ENCODE peak calls at places on chromosomes 4 and X, in eight cellular contexts. B is cardiac muscle cell, F is psoas muscle, Q is ovary, R is BJ, D is transverse colon, A is cardiac fibroblast, H is HFF-Myc. Z is an unnamed sample.

GRCh38 chrX:129233791-129234190 is 289.5 kb downstream of the SMARCA1 start:
- DNase-seq in B (no peak), F (no peak), Q (no peak), R (no peak), D (no peak), A (no peak), H (no peak), Z (no peak)

GRCh38 chr4:38745881-38746280 is 36.9 kb downstream of the TLR10 start:
- DNase-seq in B (no peak), F (no peak), Q (no peak), R (no peak), D (no peak), A (no peak), H (no peak), Z (no peak)

GRCh38 chrX:26845051-26845450 is 618.1 kb downstream of the PPP4R3C start:
- DNase-seq in B (peak), F (no peak), Q (no peak), R (no peak), D (no peak), A (peak), H (no peak), Z (no peak)

GRCh38 chr4:6112606-6113290 is 87.6 kb downstream of the JAKMIP1 start:
- DNase-seq in B (no peak), F (no peak), Q (no peak), R (no peak), D (no peak), A (no peak), H (no peak), Z (no peak)

GRCh38 chr4:169756971-169757574 is 671 bp downstream of the HPF1 start:
- DNase-seq in B (no peak), F (no peak), Q (no peak), R (no peak), D (no peak), A (peak), H (no peak), Z (no peak)

GRCh38 chr4:7411491-7411890 is 23.2 kb downstream of the PSAPL1 start:
- DNase-seq in B (no peak), F (no peak), Q (peak), R (no peak), D (no peak), A (no peak), H (no peak), Z (no peak)

GRCh38 chr4:134708616-134709015 is 507.0 kb upstream of the PABPC4L start:
- DNase-seq in B (no peak), F (no peak), Q (no peak), R (no peak), D (no peak), A (no peak), H (no peak), Z (no peak)

GRCh38 chr4:138500869-138501268 is 258.7 kb upstream of the SLC7A11 start:
- DNase-seq in B (no peak), F (no peak), Q (no peak), R (no peak), D (no peak), A (no peak), H (no peak), Z (no peak)

GRCh38 chr4:117996891-117997290 is 37.4 kb upstream of the NDST3 start:
- DNase-seq in B (no peak), F (no peak), Q (no peak), R (no peak), D (no peak), A (no peak), H (no peak), Z (no peak)

GRCh38 chrX:46268429-46268828 is 276.8 kb downstream of the ZNF674 start:
- DNase-seq in B (peak), F (no peak), Q (no peak), R (no peak), D (no peak), A (peak), H (no peak), Z (peak)

GRCh38 chrX:1537031-1537715 is at the start of gene P2RY8:
- DNase-seq in B (peak), F (peak), Q (peak), R (peak), D (peak), A (peak), H (peak), Z (no peak)
- H3K4me3 ChIP-seq in B (no peak), F (peak), Q (no peak), R (no peak), D (no peak), A (no peak), H (no peak), Z (no peak)

GRCh38 chrX:2548731-2549423 is 48.1 kb upstream of the DHRSX start:
- DNase-seq in B (no peak), F (no peak), Q (no peak), R (no peak), D (no peak), A (no peak), H (peak), Z (no peak)
- TF ChIP-seq CTCF in B (no peak), F (no peak), Q (no peak), R (no peak), D (no peak), A (no peak), H (no peak), Z (no peak)

DNA sequence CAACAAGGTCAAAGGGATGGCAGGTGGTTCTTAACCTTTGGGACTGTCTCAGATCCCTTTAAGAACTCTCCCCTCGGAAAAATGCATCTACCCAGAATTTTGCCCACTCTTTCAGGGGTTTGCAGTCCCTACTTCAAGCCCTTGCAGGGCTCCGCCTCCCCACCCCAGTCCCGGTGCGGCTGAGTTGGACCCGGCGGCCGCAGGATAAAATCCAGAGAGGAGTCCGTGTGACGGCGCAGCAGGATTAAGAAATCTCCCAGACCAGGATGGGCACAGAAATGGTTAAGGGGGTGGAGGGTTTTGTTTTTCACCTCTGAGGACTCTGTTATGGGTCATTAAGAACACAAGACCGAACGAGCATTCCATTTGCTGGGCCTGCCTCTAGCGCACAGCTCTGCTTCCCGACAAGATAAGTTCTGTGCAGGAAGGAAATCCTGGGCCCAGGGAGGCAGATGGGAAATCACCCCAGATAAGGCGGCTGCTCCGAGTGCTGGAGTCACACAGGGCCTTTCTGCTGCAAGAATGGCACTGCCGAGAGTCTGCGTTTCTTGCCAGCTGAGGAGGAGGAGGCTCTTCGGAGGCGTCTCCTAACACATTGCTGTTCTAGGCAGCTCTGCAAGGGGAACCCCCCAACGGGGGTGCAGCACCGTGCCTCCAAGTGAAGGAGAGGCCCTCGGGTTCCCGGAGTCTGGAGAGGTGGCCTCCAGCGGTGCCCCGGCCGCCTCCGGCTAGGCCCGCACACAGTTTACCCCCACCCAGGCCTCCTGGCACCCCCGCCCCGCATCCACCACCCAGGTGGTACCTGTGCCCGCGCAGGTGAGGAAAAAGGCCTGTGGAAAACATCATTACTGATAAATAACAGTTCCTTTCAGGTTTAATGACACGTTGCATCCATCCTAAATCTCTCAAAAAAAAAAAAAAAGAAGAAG is 277.6 kb downstream of the BCOR start:
- DNase-seq in B (peak), F (no peak), Q (no peak), R (no peak), D (no peak), A (peak), H (no peak), Z (no peak)
- H3K4me3 ChIP-seq in B (peak), F (peak), Q (peak), R (no peak), D (no peak), A (no peak), H (peak), Z (no peak)

GRCh38 chrX:11789809-11790208 is 31.8 kb downstream of the MSL3 start:
- DNase-seq in B (no peak), F (no peak), Q (no peak), R (no peak), D (no peak), A (no peak), H (no peak), Z (no peak)

GRCh38 chrX:11791090-11791489 is 33.1 kb downstream of the MSL3 start:
- DNase-seq in B (no peak), F (no peak), Q (no peak), R (no peak), D (no peak), A (no peak), H (no peak), Z (no peak)

GRCh38 chrX:11786862-11787261 is 28.8 kb downstream of the MSL3 start:
- DNase-seq in B (peak), F (no peak), Q (no peak), R (no peak), D (no peak), A (peak), H (no peak), Z (no peak)

GRCh38 chrX:11784543-11784942 is 26.5 kb downstream of the MSL3 start:
- DNase-seq in B (no peak), F (no peak), Q (no peak), R (no peak), D (no peak), A (no peak), H (no peak), Z (no peak)

GRCh38 chrX:11787564-11787963 is 29.5 kb downstream of the MSL3 start:
- DNase-seq in B (peak), F (peak), Q (peak), R (no peak), D (peak), A (peak), H (no peak), Z (no peak)
- TF ChIP-seq CTCF in B (peak), F (peak), Q (peak), R (peak), D (peak), A (peak), H (peak), Z (peak)

GRCh38 chrX:132961511-132961910 is 3.1 kb upstream of the HS6ST2 start:
- DNase-seq in B (no peak), F (no peak), Q (no peak), R (no peak), D (no peak), A (no peak), H (no peak), Z (no peak)

GRCh38 chrX:132965461-132965860 is 7.0 kb upstream of the HS6ST2 start:
- DNase-seq in B (no peak), F (no peak), Q (no peak), R (no peak), D (no peak), A (no peak), H (no peak), Z (no peak)

GRCh38 chrX:132968282-132968681 is 9.9 kb upstream of the HS6ST2 start:
- DNase-seq in B (no peak), F (no peak), Q (no peak), R (no peak), D (no peak), A (no peak), H (no peak), Z (no peak)

GRCh38 chrX:132963846-132964245 is 5.4 kb upstream of the HS6ST2 start:
- DNase-seq in B (no peak), F (no peak), Q (no peak), R (no peak), D (no peak), A (no peak), H (no peak), Z (no peak)

DNA sequence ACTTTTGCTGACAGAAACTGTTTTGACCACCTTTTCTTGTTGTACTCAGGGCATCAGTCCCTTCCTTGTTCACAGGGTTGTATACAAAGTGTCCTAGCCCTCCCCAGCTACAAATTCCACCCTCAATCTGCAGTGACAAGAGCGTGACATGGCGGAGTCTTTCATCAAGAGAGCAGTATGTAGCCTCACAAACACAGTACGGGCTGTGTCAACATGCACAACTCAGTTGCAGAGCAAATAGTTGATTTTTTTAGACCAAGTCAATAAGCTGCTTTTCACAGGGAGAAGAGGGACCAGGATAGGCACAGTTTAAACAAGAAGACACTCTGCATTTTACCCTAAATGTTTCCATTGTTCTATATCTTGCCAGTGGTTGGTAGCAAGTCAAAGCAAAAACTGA is 8.6 kb upstream of the HS6ST2 start:
- DNase-seq in B (no peak), F (no peak), Q (no peak), R (no peak), D (no peak), A (no peak), H (no peak), Z (no peak)
- H3K4me3 ChIP-seq in B (no peak), F (no peak), Q (no peak), R (no peak), D (no peak), A (no peak), H (no peak), Z (no peak)

GRCh38 chr4:10074767-10075105 is 41.9 kb downstream of the WDR1 start:
- DNase-seq in B (peak), F (no peak), Q (no peak), R (no peak), D (no peak), A (peak), H (peak), Z (no peak)
- TF ChIP-seq CTCF in B (peak), F (peak), Q (no peak), R (peak), D (no peak), A (peak), H (peak), Z (peak)

GRCh38 chr4:88097301-88097700 is 61.1 kb downstream of the ABCG2 start:
- DNase-seq in B (no peak), F (no peak), Q (no peak), R (peak), D (no peak), A (no peak), H (peak), Z (no peak)

GRCh38 chr4:88090898-88091297 is 67.5 kb downstream of the ABCG2 start:
- DNase-seq in B (no peak), F (no peak), Q (no peak), R (no peak), D (no peak), A (no peak), H (no peak), Z (no peak)

GRCh38 chr4:88093874-88094273 is 64.6 kb downstream of the ABCG2 start:
- DNase-seq in B (no peak), F (no peak), Q (no peak), R (no peak), D (no peak), A (no peak), H (no peak), Z (no peak)

GRCh38 chr4:88087004-88087403 is 71.4 kb downstream of the ABCG2 start:
- DNase-seq in B (no peak), F (no peak), Q (no peak), R (no peak), D (no peak), A (no peak), H (no peak), Z (no peak)

DNA sequence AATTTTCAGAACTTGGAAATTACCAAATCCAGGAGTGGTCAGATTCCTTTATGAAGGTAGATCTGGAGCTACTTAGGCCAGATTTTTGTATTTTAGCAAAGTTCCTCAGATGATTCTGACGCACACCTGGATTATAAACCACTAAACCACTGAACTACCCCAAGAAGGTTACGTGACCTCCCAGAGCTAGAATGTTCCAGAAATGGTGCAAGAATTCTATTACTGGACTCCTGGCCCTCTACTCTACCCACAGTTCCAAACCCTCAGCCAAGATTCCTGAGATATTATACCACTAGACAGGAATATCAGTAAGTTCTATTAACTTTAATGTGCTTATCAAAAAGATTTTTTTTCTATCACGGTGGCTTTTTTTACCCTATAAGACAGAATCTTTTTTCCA is 67.1 kb downstream of the ABCG2 start:
- DNase-seq in B (no peak), F (no peak), Q (no peak), R (no peak), D (no peak), A (no peak), H (no peak), Z (no peak)
- H3K4me3 ChIP-seq in B (no peak), F (no peak), Q (no peak), R (no peak), D (no peak), A (no peak), H (no peak), Z (no peak)

GRCh38 chr4:19547463-19547862 is 704.2 kb upstream of the SLIT2 start:
- DNase-seq in B (no peak), F (no peak), Q (no peak), R (no peak), D (no peak), A (no peak), H (no peak), Z (no peak)
- TF ChIP-seq CTCF in B (no peak), F (no peak), Q (no peak), R (no peak), D (no peak), A (no peak), H (no peak), Z (no peak)

DNA sequence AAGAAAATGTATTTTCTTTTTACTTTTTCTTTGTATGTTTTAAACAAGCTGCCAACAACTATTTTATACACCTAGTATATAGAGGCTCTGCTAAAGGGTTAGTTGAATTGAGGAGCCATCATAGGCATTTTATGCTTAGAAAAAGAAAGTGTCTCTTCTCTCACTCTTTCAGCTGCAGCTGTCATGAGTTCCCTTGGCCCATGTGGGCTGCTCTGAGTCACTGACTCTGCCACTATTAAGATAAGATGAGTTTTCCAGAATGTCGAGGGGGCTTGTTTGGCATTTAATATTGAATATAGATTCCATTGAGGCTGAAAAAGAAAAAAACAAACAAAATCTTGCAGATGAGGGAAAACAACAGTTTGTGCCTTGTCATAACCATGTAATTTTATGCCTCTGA is 126.0 kb upstream of the PAQR3 start:
- DNase-seq in B (no peak), F (no peak), Q (no peak), R (no peak), D (no peak), A (no peak), H (no peak), Z (no peak)
- H3K4me3 ChIP-seq in B (no peak), F (no peak), Q (no peak), R (no peak), D (no peak), A (no peak), H (no peak), Z (no peak)

GRCh38 chr4:120056249-120056648 is 10.4 kb downstream of the MAD2L1 start:
- DNase-seq in B (peak), F (no peak), Q (no peak), R (peak), D (no peak), A (peak), H (peak), Z (no peak)
- TF ChIP-seq CTCF in B (no peak), F (peak), Q (no peak), R (peak), D (no peak), A (peak), H (no peak), Z (no peak)

Z was measured in epithelial cell of proximal tubule.